ENCODE peak calls at places on chromosome 3, in four cellular contexts. P, L, K and S are unnamed samples.

GRCh38 chr3:195855471-195856409 is 44.0 kb upstream of the MUC4 start:
- DNase-seq in L (no peak), K (peak), P (no peak), S (no peak)

GRCh38 chr3:39038165-39038564 is 13.6 kb downstream of the SCN11A start:
- DNase-seq in K (peak), P (peak), L (no peak), S (no peak)

GRCh38 chr3:45499529-45499928 is 95.0 kb upstream of the LIMD1 start:
- DNase-seq in K (peak), L (no peak), P (peak), S (no peak)

GRCh38 chr3:58183891-58184290 is 26.9 kb downstream of the DNASE1L3 start:
- DNase-seq in L (no peak), P (no peak), K (no peak), S (no peak)

GRCh38 chr3:100395674-100396073 is 5.2 kb downstream of the TOMM70 start:
- DNase-seq in P (no peak), K (no peak), L (no peak), S (no peak)

GRCh38 chr3:182482692-182483091 is 310.6 kb upstream of the ATP11B start:
- DNase-seq in K (no peak), P (no peak), L (no peak), S (no peak)

GRCh38 chr3:167861649-167862048 is 126.1 kb downstream of the SERPINI1 start:
- DNase-seq in P (no peak), K (peak), L (no peak), S (no peak)

GRCh38 chr3:15623535-15624450 is 22.2 kb downstream of the BTD start:
- DNase-seq in L (no peak), K (no peak), P (peak), S (no peak)

GRCh38 chr3:190036631-190037030 is 84.1 kb downstream of the P3H2 start:
- DNase-seq in L (no peak), K (no peak), P (peak), S (no peak)

GRCh38 chr3:141556034-141556433 is 69.2 kb downstream of the RASA2 start:
- DNase-seq in P (peak), L (no peak), K (no peak), S (no peak)

GRCh38 chr3:119149484-119149883 is 3.5 kb downstream of the TEX55 start:
- DNase-seq in P (peak), L (no peak), K (peak), S (no peak)

GRCh38 chr3:108477511-108478147 is 32.8 kb downstream of the MYH15 start:
- DNase-seq in P (peak), K (peak), L (peak), S (peak)

GRCh38 chr3:36446230-36446629 is 65.9 kb downstream of the STAC start:
- DNase-seq in K (peak), L (no peak), P (no peak), S (no peak)

GRCh38 chr3:114451561-114452018 is 157.8 kb downstream of the TIGIT start:
- DNase-seq in L (peak), K (no peak), P (peak), S (no peak)

GRCh38 chr3:119681279-119681678 is 4.1 kb upstream of the COX17 start:
- DNase-seq in L (no peak), P (peak), K (peak), S (no peak)

GRCh38 chr3:126125341-126125740 is 41.4 kb upstream of the SLC41A3 start:
- DNase-seq in L (peak), P (no peak), K (no peak), S (no peak)

GRCh38 chr3:56956906-56957305 is 103.6 kb upstream of the SPATA12 start:
- DNase-seq in L (no peak), K (no peak), P (no peak), S (no peak)

GRCh38 chr3:107756649-107757048 is 233.9 kb downstream of the BBX start:
- DNase-seq in K (no peak), L (no peak), P (no peak), S (no peak)

GRCh38 chr3:196274585-196274984 is 12.9 kb downstream of the PCYT1A start:
- DNase-seq in K (peak), L (no peak), P (no peak), S (no peak)

GRCh38 chr3:159829056-159829995 is 159.3 kb upstream of the IL12A start:
- DNase-seq in L (no peak), P (peak), K (peak), S (peak)

GRCh38 chr3:66478923-66479322 is 21.9 kb downstream of the LRIG1 start:
- DNase-seq in K (no peak), P (no peak), L (no peak), S (no peak)

GRCh38 chr3:141959921-141960554 is 83.6 kb downstream of the ATP1B3 start:
- DNase-seq in L (no peak), K (peak), P (peak), S (no peak)

GRCh38 chr3:194925614-194926013 is 239.9 kb downstream of the FAM43A start:
- DNase-seq in P (no peak), K (no peak), L (no peak), S (no peak)

GRCh38 chr3:160739079-160739478 is 17.0 kb upstream of the PPM1L start:
- DNase-seq in L (no peak), K (no peak), P (peak), S (no peak)

GRCh38 chr3:176351408-176351807 is 845.9 kb downstream of the TBL1XR1 start:
- DNase-seq in K (no peak), L (no peak), P (peak), S (no peak)

GRCh38 chr3:192901435-192901834 is 16.2 kb downstream of the MB21D2 start:
- DNase-seq in K (peak), L (no peak), P (peak), S (no peak)

DNA sequence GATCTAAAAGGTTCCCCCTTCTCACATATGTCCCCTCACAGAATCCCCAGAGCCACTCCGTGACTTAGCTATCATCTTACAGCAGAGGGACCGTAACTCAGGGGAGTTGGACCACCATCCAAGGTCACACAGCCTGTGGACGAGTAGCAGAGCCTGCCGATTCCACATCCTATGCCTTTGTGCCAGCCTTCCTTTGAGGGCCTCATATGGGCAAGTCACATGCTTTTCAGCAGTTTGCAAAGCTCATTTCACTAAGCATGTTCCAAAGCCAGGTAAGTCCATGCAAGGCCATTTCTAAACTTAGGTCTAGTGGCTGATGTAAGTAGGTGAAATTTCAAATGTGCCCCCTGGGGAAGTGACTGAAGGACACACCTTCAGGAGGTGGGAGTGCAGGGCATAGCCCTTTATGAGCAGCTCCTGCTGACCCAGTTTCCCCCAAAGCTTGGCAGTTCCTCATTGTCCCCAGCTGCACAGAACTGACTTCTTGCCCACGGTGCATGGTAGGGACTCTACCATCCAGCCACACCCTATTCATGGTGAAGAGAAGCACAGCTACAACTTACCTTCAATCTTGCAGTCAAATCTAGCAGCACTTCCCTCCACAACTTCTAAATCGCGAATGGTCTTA is 33.3 kb upstream of the HACD2 start:
- DNase-seq in L (no peak), P (no peak), K (no peak), S (no peak)
- H3K4me3 ChIP-seq in L (peak), P (no peak), K (no peak), S (no peak)

GRCh38 chr3:42503251-42503924 is 945 bp downstream of the VIPR1 start:
- DNase-seq in K (no peak), L (peak), P (no peak), S (no peak)
- H3K4me3 ChIP-seq in K (peak), L (peak), P (no peak), S (peak)

DNA sequence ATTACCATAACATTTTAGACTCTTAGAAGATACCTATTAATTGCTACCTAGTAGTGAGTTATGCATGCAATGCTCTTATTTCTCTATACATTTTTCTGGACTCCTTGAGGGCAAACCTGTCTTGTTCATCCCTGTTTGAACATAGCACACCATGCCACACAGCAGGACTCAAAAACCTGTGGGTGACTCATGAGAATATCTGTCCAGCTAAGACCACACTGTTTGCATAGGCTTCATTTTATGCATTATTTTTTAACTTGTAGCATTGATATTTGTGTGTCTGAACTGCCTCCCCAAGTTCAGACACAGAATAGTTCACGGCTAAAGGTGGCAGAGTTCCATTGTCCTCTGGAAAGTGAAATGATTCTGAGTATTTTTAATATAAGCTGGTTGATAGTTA is 1.8 kb downstream of the LMCD1 start:
- DNase-seq in K (peak), L (no peak), P (no peak), S (no peak)
- H3K4me3 ChIP-seq in K (no peak), L (peak), P (no peak), S (peak)

DNA sequence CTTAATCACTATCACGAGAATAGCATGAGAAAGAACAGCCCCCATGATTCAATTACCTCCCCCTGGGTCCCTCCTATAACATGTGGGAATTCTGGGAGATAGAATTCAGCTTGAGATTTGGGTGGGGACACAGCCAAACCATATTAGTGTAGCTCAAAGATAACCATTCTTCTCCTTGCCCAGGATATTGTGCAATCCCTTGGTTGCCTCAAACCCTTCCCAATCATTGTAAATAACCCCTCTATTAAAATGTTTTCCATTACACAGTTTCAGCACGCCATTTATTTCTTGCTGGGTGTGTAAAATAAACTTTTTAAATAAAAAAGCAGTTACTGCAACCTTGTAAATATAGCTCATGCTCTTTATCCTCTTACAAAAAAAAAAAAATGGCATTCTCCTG is 47.7 kb downstream of the ZNF385D start:
- DNase-seq in K (no peak), L (no peak), P (no peak), S (no peak)
- H3K4me3 ChIP-seq in K (no peak), L (no peak), P (no peak), S (no peak)

DNA sequence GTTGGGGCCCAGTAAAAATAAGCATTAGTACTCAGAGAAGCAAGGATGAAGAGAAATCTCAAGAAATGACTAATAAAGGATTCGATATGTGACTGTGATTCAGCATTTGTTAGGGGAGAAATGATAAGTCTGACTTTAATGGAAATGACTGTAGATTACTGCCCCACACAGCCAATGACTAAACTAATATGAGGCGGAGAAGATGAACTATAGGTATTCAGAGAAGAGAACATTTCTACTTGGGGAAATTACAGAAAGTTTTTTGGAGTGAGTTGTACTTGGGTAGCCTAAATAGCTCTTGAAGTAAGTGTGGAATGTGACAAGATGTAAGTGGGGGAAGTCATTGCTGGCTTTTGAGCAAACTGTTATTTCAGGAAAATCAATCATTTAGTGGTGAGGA is 380.0 kb downstream of the PDCD6IP start:
- DNase-seq in L (no peak), P (no peak), K (no peak), S (no peak)
- H3K4me3 ChIP-seq in L (no peak), P (no peak), K (no peak), S (no peak)

GRCh38 chr3:134406331-134407246 is 32.3 kb upstream of the AMOTL2 start:
- DNase-seq in L (peak), P (peak), K (no peak), S (peak)
- H3K4me3 ChIP-seq in L (peak), P (peak), K (no peak), S (peak)

DNA sequence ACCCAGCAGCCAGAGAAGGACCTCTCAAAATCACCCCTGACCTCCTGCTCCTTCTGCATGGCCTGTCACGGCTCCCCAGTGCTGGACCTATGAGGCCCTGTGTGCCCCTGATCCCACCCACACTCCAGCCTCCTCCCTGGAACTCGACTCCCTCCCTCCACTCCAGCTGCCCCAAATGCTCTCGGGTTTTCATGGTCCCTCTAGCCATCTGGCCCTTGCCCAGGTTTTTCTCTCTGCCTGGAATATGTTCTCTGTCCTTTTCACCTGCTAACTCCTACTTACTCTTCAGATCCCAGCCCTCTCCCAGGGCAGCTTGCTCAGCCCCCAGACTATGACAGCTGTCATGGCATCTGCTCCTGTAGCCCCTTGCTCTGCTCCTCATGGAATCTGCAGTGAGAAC is 30.3 kb upstream of the RPL29 start:
- DNase-seq in P (no peak), L (no peak), K (no peak), S (no peak)
- H3K4me3 ChIP-seq in P (no peak), L (no peak), K (no peak), S (no peak)

GRCh38 chr3:10999516-10999915 is 7.0 kb downstream of the SLC6A1 start:
- DNase-seq in K (no peak), L (no peak), P (no peak), S (no peak)
- H3K4me3 ChIP-seq in K (no peak), L (no peak), P (no peak), S (no peak)

GRCh38 chr3:23821858-23822257 is 16.1 kb downstream of the UBE2E1 start:
- DNase-seq in P (no peak), K (no peak), L (no peak), S (no peak)
- H3K4me3 ChIP-seq in P (no peak), K (no peak), L (no peak), S (no peak)